ENCODE peak calls at places on chromosomes 4 and X, in eight cellular contexts. P is activated CD4-positive, CD25-positive, alpha-beta regulatory T cell treated with anti-CD3 and anti-CD28 coated beads, Interleukin-2, amount 50 U/mL, for 16 hours; B is amniotic epithelial cell; U is H1; G is adrenal gland; D is astrocyte of the hippocampus; Q is T-helper 9 cell; J is CD4-positive, alpha-beta memory T cell. M is an unnamed sample.

GRCh38 chrX:13716455-13716854 is 18.0 kb downstream of the TRAPPC2 start:
- DNase-seq in J (peak), U (no peak), B (no peak), P (no peak), Q (no peak), G (no peak), D (no peak), M (no peak)

GRCh38 chr4:133741766-133742165 is 459.8 kb downstream of the PABPC4L start:
- DNase-seq in G (no peak), D (no peak), P (no peak), J (no peak), B (no peak), U (no peak), Q (no peak), M (no peak)

GRCh38 chr4:38753021-38753806 is 29.6 kb downstream of the TLR10 start:
- DNase-seq in G (peak), B (peak), Q (no peak), P (no peak), U (peak), D (peak), J (no peak), M (peak)

GRCh38 chrX:70293621-70294020 is 3.7 kb downstream of the KIF4A start:
- DNase-seq in J (no peak), G (no peak), Q (no peak), U (no peak), D (no peak), P (no peak), B (peak), M (no peak)

GRCh38 chr4:143728171-143728570 is 27.7 kb upstream of the FREM3 start:
- DNase-seq in G (peak), J (no peak), D (peak), Q (no peak), P (no peak), U (no peak), B (no peak), M (no peak)

GRCh38 chr4:123659759-123660158 is 263.2 kb downstream of the SPRY1 start:
- DNase-seq in D (peak), U (no peak), Q (no peak), P (no peak), G (no peak), B (no peak), J (no peak), M (peak)

GRCh38 chrX:21856504-21856903 is 717 bp downstream of the YY2 start:
- DNase-seq in D (no peak), G (no peak), J (no peak), U (no peak), B (no peak), P (no peak), Q (no peak), M (peak)

GRCh38 chrX:154546354-154547244 is at the start of gene G6PD:
- DNase-seq in D (peak), J (peak), G (peak), U (peak), Q (peak), B (no peak), P (peak), M (peak)

GRCh38 chrX:3713937-3714434 is 537 bp upstream of the PRKX start:
- DNase-seq in U (peak), D (peak), Q (no peak), P (no peak), B (no peak), J (no peak), G (no peak), M (no peak)

GRCh38 chr4:77634132-77634785 is 28.6 kb downstream of the CXCL13 start:
- DNase-seq in G (no peak), J (no peak), P (no peak), D (no peak), B (no peak), U (no peak), Q (no peak), M (no peak)

M was measured in NB4.